ENCODE peak calls at places on chromosomes 11 and 22, in five cellular contexts. I is H1, D is astrocyte, R is DND-41, O is tibial nerve. F is an unnamed sample.

GRCh38 chr11:35323076-35323868 is 96.1 kb downstream of the SLC1A2 start:
- DNase-seq in I (no peak), D (peak), R (no peak), O (no peak), F (no peak)

GRCh38 chr11:100632970-100633452 is 54.1 kb upstream of the ARHGAP42 start:
- DNase-seq in I (no peak), D (peak), R (no peak), O (peak), F (no peak)

GRCh38 chr22:47779474-47779873 is 1017.0 kb downstream of the TBC1D22A start:
- DNase-seq in I (no peak), D (no peak), R (no peak), O (no peak), F (no peak)

GRCh38 chr11:121415861-121416260 is 36.3 kb upstream of the SORL1 start:
- DNase-seq in I (no peak), D (no peak), R (no peak), O (no peak), F (no peak)

GRCh38 chr11:97912629-97913028 is 1108.1 kb upstream of the CNTN5 start:
- DNase-seq in I (no peak), D (no peak), R (no peak), O (no peak), F (no peak)

GRCh38 chr11:118283756-118284350 is 19.8 kb upstream of the MPZL2 start:
- DNase-seq in I (no peak), D (no peak), R (peak), O (no peak), F (no peak)

GRCh38 chr22:43789452-43789851 is 22.7 kb downstream of the EFCAB6 start:
- DNase-seq in I (no peak), D (peak), R (no peak), O (no peak), F (no peak)

GRCh38 chr22:46593211-46593676 is 26.9 kb upstream of the GRAMD4 start:
- DNase-seq in I (no peak), D (peak), R (peak), O (no peak), F (no peak)

GRCh38 chr22:46085831-46086576 is 64.3 kb upstream of the PPARA start:
- DNase-seq in I (no peak), D (peak), R (no peak), O (peak), F (no peak)

GRCh38 chr11:134949716-134950115 is 537.7 kb upstream of the B3GAT1 start:
- DNase-seq in I (no peak), D (peak), R (no peak), O (no peak), F (no peak)

GRCh38 chr11:123408619-123409455 is 21.2 kb upstream of the GRAMD1B start:
- DNase-seq in I (no peak), D (no peak), R (no peak), O (no peak), F (no peak)

GRCh38 chr22:21446827-21447690 is 20.1 kb upstream of the TMEM191C start:
- DNase-seq in I (no peak), D (no peak), R (no peak), O (peak), F (no peak)

GRCh38 chr11:115873813-115874212 is 369.6 kb upstream of the CADM1 start:
- DNase-seq in I (no peak), D (no peak), R (no peak), O (no peak), F (no peak)

GRCh38 chr11:44799036-44799435 is 72.3 kb downstream of the TSPAN18 start:
- DNase-seq in I (no peak), D (no peak), R (no peak), O (no peak), F (no peak)

GRCh38 chr22:19137384-19138216 is 6.5 kb downstream of the TSSK2 start:
- DNase-seq in I (no peak), D (no peak), R (no peak), O (no peak), F (no peak)

GRCh38 chr11:31421840-31422239 is 52.2 kb downstream of the DNAJC24 start:
- DNase-seq in I (no peak), D (no peak), R (no peak), O (no peak), F (no peak)

GRCh38 chr11:48081151-48082010 is 101.0 kb downstream of the PTPRJ start:
- DNase-seq in I (no peak), D (peak), R (no peak), O (peak), F (no peak)

GRCh38 chr11:122140535-122140934 is 24.5 kb upstream of the BLID start:
- DNase-seq in I (no peak), D (peak), R (no peak), O (no peak), F (no peak)

GRCh38 chr11:7079545-7080135 is 9.2 kb upstream of the RBMXL2 start:
- DNase-seq in I (no peak), D (no peak), R (no peak), O (no peak), F (no peak)

GRCh38 chr11:68038718-68039525 is at the start of gene TCIRG1:
- DNase-seq in I (peak), D (peak), R (peak), O (peak), F (peak)

DNA sequence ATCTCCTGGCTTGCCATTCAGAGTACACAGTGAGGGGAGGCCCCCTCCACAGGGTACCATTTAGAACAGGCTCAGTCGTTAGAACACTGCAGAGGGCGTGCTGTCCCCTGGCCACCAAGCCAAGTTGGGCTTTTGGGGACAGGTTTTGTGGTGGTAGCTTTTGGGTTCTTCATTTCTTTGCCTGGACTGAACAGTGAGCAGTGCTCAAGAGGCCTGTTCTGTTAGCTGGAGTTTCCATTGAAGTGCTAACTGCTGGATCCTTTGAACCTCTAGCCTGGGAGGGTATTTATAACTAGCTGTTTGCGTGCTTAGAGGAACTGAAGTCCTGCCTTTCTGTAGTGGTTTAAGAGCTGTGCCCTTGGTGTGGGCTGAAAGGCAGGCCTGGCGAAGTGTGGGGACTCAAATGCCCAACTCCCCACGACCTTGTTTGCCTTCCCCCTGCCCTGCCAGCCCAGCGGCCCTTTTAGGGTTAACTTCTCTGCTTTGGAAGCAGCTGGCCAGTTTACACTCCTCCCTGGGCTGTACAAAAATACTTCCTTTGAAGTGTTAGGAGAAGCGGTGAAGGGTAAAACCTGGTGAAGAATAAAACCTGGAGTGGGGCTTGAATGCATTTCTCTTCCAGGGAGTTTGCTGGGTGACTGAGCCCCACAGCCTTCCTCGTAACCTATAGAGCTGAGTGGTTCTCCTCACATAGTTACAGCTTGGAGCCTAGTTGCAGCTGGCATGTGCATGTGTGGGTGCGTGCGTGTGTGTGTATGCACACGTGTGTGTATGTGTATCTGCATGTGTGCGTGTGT is 34.6 kb downstream of the ZNRF3 start:
- DNase-seq in I (no peak), D (peak), R (no peak), O (no peak), F (no peak)
- H3K27ac ChIP-seq in I (no peak), D (no peak), R (no peak), O (no peak), F (no peak)

DNA sequence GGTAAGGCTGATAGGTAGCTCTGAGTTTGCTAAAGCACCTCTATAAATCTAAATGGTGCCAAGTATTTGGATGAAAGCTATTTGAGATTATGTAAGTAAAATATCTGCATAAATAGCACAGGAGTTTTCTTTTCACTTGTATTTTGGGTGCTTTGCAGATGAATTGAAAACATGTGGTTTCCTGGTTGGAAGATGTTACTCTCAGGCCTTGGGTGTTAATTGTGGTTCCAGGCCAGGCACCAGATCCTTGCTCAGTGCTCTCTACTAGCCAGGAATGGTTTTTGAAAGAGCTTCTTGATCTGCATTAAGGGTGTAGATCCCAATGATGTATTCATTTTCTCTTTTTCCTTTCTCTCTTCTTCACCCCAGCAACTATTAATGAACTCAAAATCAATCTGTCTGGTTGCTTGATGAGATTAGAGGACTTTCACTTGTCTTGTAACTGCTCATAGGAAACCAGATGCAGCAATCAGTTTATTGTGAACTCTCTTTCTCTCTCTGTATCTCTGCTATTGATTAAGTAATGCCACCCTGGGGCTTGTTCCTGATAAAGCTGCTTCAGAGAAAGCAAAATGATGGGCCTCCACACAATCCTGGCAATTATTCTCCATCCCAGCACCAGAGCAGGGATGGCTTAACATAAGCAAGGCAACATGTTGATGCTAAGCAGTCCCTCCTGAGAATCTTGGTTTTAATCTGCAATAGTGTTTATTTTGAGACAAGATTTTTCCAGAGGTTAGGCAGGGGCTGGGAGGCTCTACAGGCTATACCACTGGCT is 147.0 kb upstream of the NTM start:
- DNase-seq in I (no peak), D (no peak), R (no peak), O (no peak), F (no peak)
- H3K27ac ChIP-seq in I (no peak), D (no peak), R (no peak), O (no peak), F (no peak)

DNA sequence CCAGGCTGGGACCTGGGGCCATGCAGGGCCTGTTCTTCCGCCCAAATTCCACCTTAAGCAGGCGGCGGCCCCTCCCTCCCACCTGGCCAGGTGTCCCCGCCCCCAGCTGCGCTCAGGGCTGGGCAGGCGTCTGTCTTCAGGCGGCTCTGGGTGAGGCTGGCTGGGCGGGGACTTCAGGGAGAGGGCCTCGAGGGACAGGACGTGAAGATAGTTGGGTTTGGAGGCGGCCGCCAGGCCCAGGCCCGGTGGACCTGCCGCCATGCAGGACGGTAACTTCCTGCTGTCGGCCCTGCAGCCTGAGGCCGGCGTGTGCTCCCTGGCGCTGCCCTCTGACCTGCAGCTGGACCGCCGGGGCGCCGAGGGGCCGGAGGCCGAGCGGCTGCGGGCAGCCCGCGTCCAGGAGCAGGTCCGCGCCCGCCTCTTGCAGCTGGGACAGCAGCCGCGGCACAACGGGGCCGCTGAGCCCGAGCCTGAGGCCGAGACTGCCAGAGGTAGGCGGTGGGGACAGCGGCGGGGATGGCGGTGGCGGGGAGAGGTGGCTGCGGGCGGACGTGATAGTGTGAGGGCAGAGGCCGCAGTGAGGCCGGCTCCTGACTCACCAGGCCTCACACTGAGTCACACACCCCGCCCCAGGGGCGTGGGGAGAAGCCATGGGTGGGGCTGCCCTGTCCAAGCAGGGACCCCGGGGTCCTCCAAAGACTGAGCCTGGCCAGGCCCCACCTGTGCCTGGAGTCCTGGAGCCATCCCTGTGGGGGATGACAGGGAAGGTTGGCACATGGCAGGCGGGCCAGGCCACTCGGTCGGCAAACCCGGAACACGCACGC is at the start of gene PKP3:
- DNase-seq in I (peak), D (peak), R (no peak), O (no peak), F (no peak)
- H3K27ac ChIP-seq in I (no peak), D (peak), R (no peak), O (no peak), F (no peak)

DNA sequence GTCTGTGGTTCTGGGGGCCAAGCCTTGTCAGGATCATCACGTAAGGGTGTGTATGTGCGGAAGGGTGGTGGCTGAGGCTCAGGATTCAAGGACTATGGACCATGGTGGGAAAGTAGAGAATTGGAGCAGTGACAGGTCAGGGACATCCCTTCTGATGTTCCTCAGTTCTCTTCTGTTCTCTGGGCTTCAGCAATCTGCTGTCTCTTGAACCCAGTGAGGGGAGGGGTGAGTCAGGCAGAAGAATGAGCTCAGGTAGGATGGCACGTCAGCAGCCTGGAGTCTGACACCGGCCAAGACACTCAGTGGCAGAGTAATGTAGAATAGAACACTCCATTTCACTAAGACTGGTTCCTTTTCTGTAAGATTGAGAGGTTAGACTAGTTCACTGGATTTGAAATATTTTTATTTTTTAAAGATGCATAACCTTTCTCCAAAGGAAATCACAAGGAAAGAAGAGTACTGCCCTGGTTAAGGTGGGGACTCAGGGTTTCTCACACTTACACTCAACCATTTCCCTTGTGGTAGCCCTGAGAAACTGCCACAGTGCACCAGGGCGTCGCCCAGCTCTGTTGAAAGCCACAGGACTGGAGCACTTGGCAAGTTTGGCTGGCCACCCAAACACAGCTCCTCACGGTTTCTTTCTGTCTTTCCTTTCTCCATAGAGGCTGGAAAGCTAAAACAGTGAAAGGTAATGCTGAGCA is 23.2 kb upstream of the MICAL2 start:
- DNase-seq in I (no peak), D (peak), R (peak), O (no peak), F (peak)
- H3K27ac ChIP-seq in I (no peak), D (peak), R (no peak), O (no peak), F (peak)

F was measured in effector memory CD4-positive, alpha-beta T cell.